ENCODE peak calls at places on chromosomes 11 and 22, in six cellular contexts. S is stimulated activated CD4-positive, alpha-beta T cell treated with anti-CD3 and anti-CD28 coated beads, Interleukin-12 subunit alpha, Interleukin-12 subunit beta, amount 100 ng/mL, for 4 hours; R is activated naive CD8-positive, alpha-beta T cell treated with anti-CD3 and anti-CD28 coated beads, Interleukin-2, amount 50 U/mL, for 16 hours; A is NCI-H460; M is T-helper 1 cell; W is Caki2. I is an unnamed sample.
A peak's percentile ranks its signal among the peaks of the same experiment; 100 is the strongest.

GRCh38 chr11:123665321-123665720 is 10.9 kb upstream of the SCN3B start:
- DNase-seq in M (no peak), W (no peak), S (no peak), R (no peak), A (no peak), I (no peak)

GRCh38 chr11:15157181-15157580 is 42.5 kb downstream of the INSC start:
- DNase-seq in W (peak; percentile 3), M (no peak), S (no peak), A (no peak), R (no peak), I (no peak)

GRCh38 chr11:16404781-16405180 is 48.4 kb upstream of the SOX6 start:
- DNase-seq in R (no peak), M (no peak), W (no peak), S (no peak), A (no peak), I (no peak)

GRCh38 chr22:33579448-33580093 is 340.7 kb downstream of the LARGE1 start:
- DNase-seq in R (no peak), W (peak; percentile 56), S (no peak), M (no peak), A (peak; percentile 26), I (peak; percentile 67)

GRCh38 chr11:100574894-100575769 is 112.0 kb upstream of the ARHGAP42 start:
- DNase-seq in S (no peak), R (no peak), W (peak; percentile 28), A (peak; percentile 17), M (no peak), I (no peak)

GRCh38 chr22:35528967-35529366 is 11.7 kb upstream of the RASD2 start:
- DNase-seq in S (no peak), R (no peak), M (no peak), W (no peak), A (no peak), I (no peak)

GRCh38 chr11:100731471-100731870 is 44.4 kb downstream of the ARHGAP42 start:
- DNase-seq in W (no peak), S (no peak), M (no peak), R (no peak), A (no peak), I (no peak)

GRCh38 chr22:44648085-44648820 is 53.8 kb upstream of the PRR5 start:
- DNase-seq in W (no peak), M (no peak), A (no peak), R (no peak), S (no peak), I (no peak)

GRCh38 chr11:112127056-112127455 is 36.8 kb downstream of the IL18 start:
- DNase-seq in S (no peak), M (no peak), R (no peak), A (no peak), W (no peak), I (no peak)

GRCh38 chr11:63837719-63838118 is 1.2 kb upstream of the MARK2 start:
- DNase-seq in R (no peak), S (no peak), A (no peak), W (no peak), M (no peak), I (no peak)

GRCh38 chr11:69253028-69253427 is 40.9 kb upstream of the MYEOV start:
- DNase-seq in S (no peak), M (no peak), W (no peak), R (no peak), A (no peak), I (no peak)

GRCh38 chr11:61103851-61104423 is 1.6 kb downstream of the CD5 start:
- DNase-seq in A (no peak), M (no peak), S (no peak), R (no peak), W (no peak), I (no peak)

GRCh38 chr11:62433553-62434301 is 14.9 kb downstream of the SCGB1A1 start:
- DNase-seq in S (no peak), A (no peak), R (no peak), W (peak; percentile 86), M (no peak), I (no peak)

GRCh38 chr11:57903441-57904123 is 120.1 kb upstream of the OR9Q1 start:
- DNase-seq in S (peak; percentile 4), M (no peak), A (peak; percentile 0), W (peak; percentile 67), R (no peak), I (no peak)

GRCh38 chr11:118929496-118930151 is 3.9 kb upstream of the BCL9L start:
- DNase-seq in W (peak; percentile 80), S (peak; percentile 58), A (peak; percentile 49), R (peak; percentile 61), M (peak; percentile 76), I (no peak)

GRCh38 chr11:15189646-15190365 is 75.1 kb downstream of the INSC start:
- DNase-seq in A (no peak), M (no peak), R (no peak), S (no peak), W (no peak), I (no peak)

GRCh38 chr11:1531961-1532586 is 40.0 kb downstream of the DUSP8 start:
- DNase-seq in M (no peak), S (no peak), R (no peak), A (no peak), W (no peak), I (no peak)

GRCh38 chr11:94245121-94245520 is 59.3 kb upstream of the IZUMO1R start:
- DNase-seq in S (no peak), R (no peak), A (no peak), M (no peak), W (no peak), I (no peak)

GRCh38 chr11:102761646-102762238 is 18.7 kb downstream of the MMP10 start:
- DNase-seq in M (no peak), R (no peak), A (no peak), S (no peak), W (no peak), I (no peak)

GRCh38 chr11:72584293-72584921 is 89.8 kb downstream of the PDE2A start:
- DNase-seq in M (peak; percentile 45), W (no peak), R (no peak), A (no peak), S (peak; percentile 62), I (no peak)